ENCODE peak calls at places on chromosome 11, in ten cellular contexts. T is DND-41, Q is left ventricle myocardium inferior, R is esophagus squamous epithelium, K is lower lobe of right lung, L is cardiac muscle cell, J is heart right ventricle, D is WERI-Rb-1, U is tibial nerve, N is tibial artery. C is an unnamed sample.

GRCh38 chr11:82869657-82870056 is 30.6 kb downstream of the PRCP start:
- DNase-seq in T (no peak), Q (no peak), R (no peak), K (no peak), L (peak; percentile 25), J (no peak), D (no peak), U (no peak), N (no peak), C (no peak)

GRCh38 chr11:112525844-112526590 is 265.4 kb upstream of the PLET1 start:
- DNase-seq in T (peak; percentile 74), Q (no peak), R (no peak), K (no peak), L (no peak), J (no peak), D (no peak), U (no peak), N (no peak), C (no peak)

GRCh38 chr11:112932593-112932992 is 28.6 kb upstream of the NCAM1 start:
- DNase-seq in T (no peak), Q (no peak), R (no peak), K (no peak), L (no peak), J (no peak), D (no peak), U (no peak), N (no peak), C (no peak)

GRCh38 chr11:68751331-68751856 is at the start of gene TESMIN:
- DNase-seq in T (peak; percentile 92), Q (peak; percentile 84), R (peak; percentile 35), K (peak; percentile 94), L (peak; percentile 81), J (peak; percentile 89), D (peak; percentile 18), U (peak; percentile 66), N (peak; percentile 85), C (peak; percentile 96)

GRCh38 chr11:128208329-128209220 is 378.8 kb downstream of the ETS1 start:
- DNase-seq in T (no peak), Q (no peak), R (no peak), K (no peak), L (peak; percentile 98), J (no peak), D (no peak), U (no peak), N (peak; percentile 71), C (peak; percentile 41)

GRCh38 chr11:99037057-99037456 is 16.3 kb downstream of the CNTN5 start:
- DNase-seq in T (no peak), Q (no peak), R (no peak), K (no peak), L (no peak), J (no peak), D (no peak), U (no peak), N (no peak), C (no peak)

GRCh38 chr11:79428406-79428805 is 12.4 kb downstream of the TENM4 start:
- DNase-seq in T (no peak), Q (no peak), R (no peak), K (no peak), L (no peak), J (no peak), D (no peak), U (no peak), N (no peak), C (no peak)

GRCh38 chr11:75796091-75796435 is 18.9 kb upstream of the UVRAG start:
- DNase-seq in T (no peak), Q (no peak), R (no peak), K (no peak), L (no peak), J (no peak), D (no peak), U (no peak), N (no peak), C (no peak)

GRCh38 chr11:113730887-113731726 is 25.0 kb upstream of the TMPRSS5 start:
- DNase-seq in T (no peak), Q (no peak), R (no peak), K (no peak), L (peak; percentile 78), J (no peak), D (peak; percentile 56), U (no peak), N (no peak), C (no peak)

GRCh38 chr11:103995896-103996295 is 40.5 kb upstream of the DDI1 start:
- DNase-seq in T (no peak), Q (no peak), R (no peak), K (no peak), L (no peak), J (no peak), D (no peak), U (no peak), N (no peak), C (no peak)

GRCh38 chr11:67780056-67780455 is 105.6 kb upstream of the ALDH3B2 start:
- DNase-seq in T (no peak), Q (no peak), R (no peak), K (no peak), L (peak; percentile 59), J (no peak), D (no peak), U (no peak), N (no peak), C (no peak)

GRCh38 chr11:65716294-65716693 is 4.2 kb downstream of the KAT5 start:
- DNase-seq in T (no peak), Q (no peak), R (no peak), K (no peak), L (no peak), J (no peak), D (no peak), U (no peak), N (peak; percentile 53), C (no peak)

DNA sequence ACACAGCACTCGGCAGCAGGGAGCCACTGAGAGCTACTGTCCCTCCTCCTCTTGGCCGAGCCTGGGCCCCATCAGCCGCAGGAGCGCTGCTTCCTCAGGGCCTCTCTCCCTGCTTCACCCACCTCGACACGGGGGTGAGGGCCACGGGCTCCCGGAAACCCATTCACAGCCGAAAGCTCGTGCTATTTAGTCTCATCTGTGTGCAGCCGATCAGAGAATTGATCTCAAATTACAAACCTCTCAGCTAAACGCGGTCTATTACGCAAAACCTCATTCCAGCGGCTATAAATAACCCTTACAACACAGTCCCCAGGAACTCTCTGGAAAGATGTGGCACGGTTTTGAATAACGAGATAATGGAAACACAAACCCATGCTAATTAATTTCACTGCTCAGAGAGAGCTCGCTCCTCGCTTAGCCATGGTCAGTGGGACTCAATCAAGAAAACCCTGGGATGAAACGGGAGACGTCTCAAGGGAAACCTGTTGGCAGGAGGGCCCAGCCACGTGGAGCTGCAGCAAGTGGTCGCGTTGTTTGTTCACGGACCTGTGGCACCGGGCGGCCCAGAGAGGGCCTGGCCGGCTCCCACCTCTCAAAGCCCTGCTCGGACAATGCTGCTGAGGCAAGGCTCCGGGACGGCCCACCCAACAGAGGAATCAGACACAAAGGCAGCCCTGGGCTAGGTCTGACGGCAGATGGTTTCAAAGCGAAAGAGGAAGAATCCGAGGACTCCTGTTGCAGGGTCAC is 210.4 kb downstream of the CTTN start:
- DNase-seq in T (no peak), Q (no peak), R (no peak), K (peak; percentile 41), L (peak; percentile 25), J (no peak), D (no peak), U (no peak), N (no peak), C (no peak)
- H3K27ac ChIP-seq in T (no peak overlapping the region), Q (no peak overlapping the region), R (no peak overlapping the region), K (no peak overlapping the region), L (no peak overlapping the region), J (no peak overlapping the region), D (no peak overlapping the region), U (no peak overlapping the region), N (no peak overlapping the region), C (no peak overlapping the region)

GRCh38 chr11:43905788-43906187 is 25.2 kb downstream of the ALKBH3 start:
- DNase-seq in T (no peak), Q (no peak), R (no peak), K (no peak), L (peak; percentile 89), J (no peak), D (no peak), U (no peak), N (no peak), C (peak; percentile 27)

GRCh38 chr11:43903969-43904368 is 23.3 kb downstream of the ALKBH3 start:
- DNase-seq in T (no peak), Q (no peak), R (no peak), K (no peak), L (no peak), J (no peak), D (no peak), U (no peak), N (no peak), C (no peak)

GRCh38 chr11:43903086-43903485 is 22.5 kb downstream of the ALKBH3 start:
- DNase-seq in T (no peak), Q (no peak), R (no peak), K (no peak), L (no peak), J (no peak), D (no peak), U (no peak), N (no peak), C (no peak)

GRCh38 chr11:43907028-43907966 is 26.7 kb downstream of the ALKBH3 start:
- DNase-seq in T (no peak), Q (no peak), R (no peak), K (no peak), L (no peak), J (no peak), D (no peak), U (no peak), N (no peak), C (no peak)

GRCh38 chr11:43904737-43905515 is 24.3 kb downstream of the ALKBH3 start:
- DNase-seq in T (no peak), Q (no peak), R (no peak), K (no peak), L (peak; percentile 82), J (no peak), D (no peak), U (no peak), N (no peak), C (no peak)
- H3K27ac ChIP-seq in T (no peak overlapping the region), Q (peak overlapping the region; percentile 74), R (peak overlapping the region; percentile 17), K (no peak overlapping the region), L (no peak overlapping the region), J (no peak overlapping the region), D (no peak overlapping the region), U (no peak overlapping the region), N (peak overlapping the region; percentile 38), C (peak overlapping the region; percentile 14)

GRCh38 chr11:18699269-18699596 is 654 bp downstream of the TMEM86A start:
- DNase-seq in T (no peak), Q (no peak), R (no peak), K (no peak), L (peak; percentile 46), J (no peak), D (no peak), U (no peak), N (no peak), C (no peak)
- H3K27ac ChIP-seq in T (no peak overlapping the region), Q (peak overlapping the region; percentile 93), R (peak overlapping the region; percentile 90), K (peak overlapping the region; percentile 79), L (peak overlapping the region; percentile 38), J (peak overlapping the region; percentile 84), D (peak overlapping the region; percentile 90), U (peak overlapping the region; percentile 84), N (peak overlapping the region; percentile 78), C (peak overlapping the region; percentile 4)

DNA sequence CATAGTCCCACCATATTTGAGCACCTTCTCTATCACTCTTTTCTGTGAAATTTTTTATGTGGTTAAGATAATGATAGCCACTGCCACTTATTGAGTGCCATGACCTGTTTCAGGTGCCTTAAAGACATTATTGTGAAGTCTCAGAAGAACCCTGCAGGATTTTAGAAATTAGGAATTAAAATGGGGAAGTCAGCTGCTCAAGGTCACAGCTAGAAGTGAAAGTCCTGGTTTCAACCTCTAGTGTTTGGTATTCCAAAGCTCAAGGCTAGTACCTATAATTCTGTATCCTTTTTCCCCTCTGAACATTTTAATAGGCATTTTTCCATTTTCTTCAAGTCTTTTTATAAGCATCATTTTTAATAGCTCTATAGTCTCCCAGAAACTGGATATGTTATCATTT is 9.0 kb upstream of the RRM1 start:
- DNase-seq in T (no peak), Q (no peak), R (no peak), K (no peak), L (no peak), J (no peak), D (no peak), U (no peak), N (no peak), C (no peak)
- H3K27ac ChIP-seq in T (no peak overlapping the region), Q (no peak overlapping the region), R (no peak overlapping the region), K (no peak overlapping the region), L (no peak overlapping the region), J (no peak overlapping the region), D (no peak overlapping the region), U (no peak overlapping the region), N (no peak overlapping the region), C (no peak overlapping the region)